ENCODE peak calls at places on chromosomes 2 and 18, in nine cellular contexts. Z, B, H, F, D, A, V, R and Y are unnamed samples.

GRCh38 chr18:61400714-61401113 is 67.5 kb downstream of the CDH20 start:
- DNase-seq in A (no peak), R (no peak), D (no peak), Z (no peak), F (peak; percentile 74), V (peak; percentile 17), B (no peak), H (no peak), Y (no peak)

GRCh38 chr2:229170171-229170570 is 100.9 kb downstream of the PID1 start:
- DNase-seq in V (no peak), F (no peak), H (no peak), D (no peak), R (no peak), Z (no peak), B (no peak), A (no peak), Y (no peak)

GRCh38 chr2:68368657-68369339 is 3.7 kb downstream of the PLEK start:
- DNase-seq in A (no peak), V (peak; percentile 21), D (peak; percentile 23), R (peak; percentile 47), H (no peak), Z (no peak), F (peak; percentile 37), B (no peak), Y (no peak)

GRCh38 chr2:227890495-227891079 is 19.2 kb downstream of the DAW1 start:
- DNase-seq in A (no peak), V (no peak), F (no peak), H (no peak), R (no peak), Z (no peak), D (peak; percentile 38), B (peak; percentile 50), Y (peak; percentile 28)

GRCh38 chr2:12441750-12442626 is 274.7 kb upstream of the TRIB2 start:
- DNase-seq in D (peak; percentile 14), B (no peak), R (no peak), Z (no peak), F (peak; percentile 25), A (no peak), V (no peak), H (no peak), Y (no peak)

GRCh38 chr2:42547014-42547413 is 21.4 kb upstream of the MTA3 start:
- DNase-seq in R (no peak), F (no peak), A (no peak), Z (no peak), D (no peak), V (no peak), B (no peak), H (no peak), Y (no peak)

GRCh38 chr2:174217883-174218282 is 30.4 kb downstream of the OLA1 start:
- DNase-seq in V (no peak), H (no peak), A (no peak), F (no peak), B (no peak), R (peak; percentile 27), D (no peak), Z (no peak), Y (no peak)

GRCh38 chr18:58183226-58183625 is 139.2 kb downstream of the NEDD4L start:
- DNase-seq in V (no peak), F (no peak), Z (peak; percentile 53), A (no peak), R (no peak), H (peak; percentile 71), B (no peak), D (no peak), Y (no peak)

GRCh38 chr18:13366977-13367892 is 148.7 kb downstream of the LDLRAD4 start:
- DNase-seq in H (no peak), V (no peak), F (no peak), B (no peak), A (no peak), R (no peak), Z (no peak), D (no peak), Y (peak; percentile 28)

GRCh38 chr2:45993476-45993991 is 303.7 kb upstream of the EPAS1 start:
- DNase-seq in F (peak; percentile 76), V (no peak), H (peak; percentile 75), D (peak; percentile 83), R (peak; percentile 70), B (peak; percentile 83), Z (peak; percentile 73), A (peak; percentile 43), Y (peak; percentile 65)

DNA sequence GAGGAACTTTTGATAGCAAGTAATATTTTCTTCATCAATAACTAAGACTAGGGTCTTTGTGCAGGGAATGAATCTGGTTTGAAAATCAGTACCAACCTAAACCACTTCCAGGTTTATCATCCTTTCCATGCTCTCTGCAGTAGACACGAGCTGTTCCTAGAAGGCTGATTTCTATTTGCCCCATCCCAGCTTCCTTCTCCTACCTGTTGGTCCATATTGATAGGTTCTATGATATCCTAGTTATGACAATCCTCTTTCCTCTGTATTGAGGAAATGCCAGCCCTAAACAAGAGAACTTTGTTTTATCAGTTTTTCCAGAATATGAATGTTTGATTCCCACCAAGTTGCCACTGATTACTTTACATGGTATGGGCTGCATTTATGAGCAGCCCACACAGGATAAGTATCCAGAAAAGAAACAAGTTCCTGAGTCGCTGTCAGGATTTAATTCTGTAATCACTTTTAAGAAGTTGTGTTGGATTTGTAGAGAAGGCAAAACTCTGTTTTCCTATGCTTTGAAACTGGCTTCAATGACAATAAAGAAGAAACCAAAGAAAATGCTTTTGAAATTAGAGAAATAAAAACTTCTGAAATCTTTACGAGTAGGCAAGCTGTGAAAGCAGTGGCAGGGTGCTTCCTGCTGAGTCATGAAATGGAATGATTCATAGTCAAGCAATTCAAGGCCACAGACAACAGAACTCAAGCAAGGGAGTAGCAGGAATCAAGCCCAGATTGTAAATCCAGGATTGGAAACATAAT is 37.3 kb upstream of the TANK start:
- DNase-seq in D (peak; percentile 90), R (no peak), H (no peak), B (peak; percentile 68), F (peak; percentile 89), V (peak; percentile 89), Z (peak; percentile 67), A (no peak), Y (no peak)
- H3K4me3 ChIP-seq in D (no peak overlapping the region), R (no peak overlapping the region), H (no peak overlapping the region), B (no peak overlapping the region), F (peak overlapping the region; percentile 15), V (no peak overlapping the region), Z (no peak overlapping the region), A (no peak overlapping the region), Y (no peak overlapping the region)

GRCh38 chr18:55452123-55452611 is 135.8 kb downstream of the TCF4 start:
- DNase-seq in Z (peak; percentile 17), F (no peak), R (no peak), D (no peak), B (no peak), V (no peak), A (no peak), H (no peak), Y (no peak)
- H3K27me3 ChIP-seq in Z (no peaks in the 10 kb centered on the region), F (no peaks in the 10 kb centered on the region), R (no peaks in the 10 kb centered on the region), D (no peaks in the 10 kb centered on the region), B (no peaks in the 10 kb centered on the region), V (no peaks in the 10 kb centered on the region), A (no peaks in the 10 kb centered on the region), H (no peaks in the 10 kb centered on the region), Y (no peaks in the 10 kb centered on the region)

GRCh38 chr2:102718387-102719316 is 43.2 kb upstream of the TMEM182 start:
- DNase-seq in Z (no peak), R (no peak), A (no peak), B (no peak), D (no peak), V (no peak), F (no peak), H (no peak), Y (no peak)

GRCh38 chr2:102726128-102727087 is 35.4 kb upstream of the TMEM182 start:
- DNase-seq in H (peak; percentile 43), V (no peak), R (no peak), A (no peak), D (no peak), Z (peak; percentile 23), F (no peak), B (no peak), Y (no peak)

GRCh38 chr2:102724553-102724952 is 37.3 kb upstream of the TMEM182 start:
- DNase-seq in A (no peak), D (no peak), V (no peak), H (no peak), Z (no peak), B (no peak), R (no peak), F (no peak), Y (no peak)

DNA sequence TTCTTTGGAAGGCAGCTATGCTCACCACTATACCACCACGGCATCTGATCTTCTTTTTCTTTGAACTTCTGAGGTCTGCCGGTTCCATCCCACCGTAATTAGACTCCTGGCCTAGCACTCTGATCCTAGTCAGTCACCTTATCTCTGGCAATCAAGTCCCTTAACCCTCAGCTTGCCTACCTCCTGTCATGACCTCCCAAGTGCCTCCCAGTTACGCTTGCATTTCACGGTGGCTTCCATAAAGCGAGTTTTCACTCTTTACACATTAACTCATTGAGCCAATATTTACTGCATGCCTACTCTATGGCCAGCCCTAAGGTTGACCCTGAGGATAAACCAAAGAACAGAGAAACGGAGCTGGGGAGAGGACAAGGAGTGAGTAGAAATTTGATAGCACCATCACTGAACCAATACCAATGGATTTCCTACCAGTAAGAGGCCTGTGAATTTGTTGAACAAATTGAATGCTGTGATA is 37.8 kb upstream of the TMEM182 start:
- DNase-seq in D (no peak), B (no peak), F (no peak), A (no peak), Z (no peak), H (no peak), V (no peak), R (no peak), Y (no peak)
- H3K36me3 ChIP-seq in D (peaks cover 2% of the 10 kb centered on the region), B (peaks cover 82% of the 10 kb centered on the region), F (peaks cover 6% of the 10 kb centered on the region), A (peaks cover 14% of the 10 kb centered on the region), Z (peaks cover 8% of the 10 kb centered on the region), H (peaks cover 76% of the 10 kb centered on the region), V (no peaks in the 10 kb centered on the region), R (no peaks in the 10 kb centered on the region), Y (peaks cover 5% of the 10 kb centered on the region)

GRCh38 chr2:733001-733400 is 55.8 kb upstream of the TMEM18 start:
- DNase-seq in Z (no peak), V (no peak), R (no peak), D (no peak), A (no peak), H (no peak), B (no peak), F (no peak), Y (peak; percentile 54)

GRCh38 chr2:728165-728564 is 51.0 kb upstream of the TMEM18 start:
- DNase-seq in Z (no peak), R (no peak), H (no peak), B (no peak), F (no peak), A (no peak), D (no peak), V (no peak), Y (no peak)

GRCh38 chr2:729363-729762 is 52.2 kb upstream of the TMEM18 start:
- DNase-seq in D (no peak), R (no peak), B (no peak), Z (no peak), V (no peak), H (no peak), F (no peak), A (peak; percentile 25), Y (peak; percentile 77)

GRCh38 chr2:733495-733894 is 56.3 kb upstream of the TMEM18 start:
- DNase-seq in A (no peak), F (no peak), B (no peak), Z (no peak), H (no peak), R (no peak), V (no peak), D (no peak), Y (no peak)

DNA sequence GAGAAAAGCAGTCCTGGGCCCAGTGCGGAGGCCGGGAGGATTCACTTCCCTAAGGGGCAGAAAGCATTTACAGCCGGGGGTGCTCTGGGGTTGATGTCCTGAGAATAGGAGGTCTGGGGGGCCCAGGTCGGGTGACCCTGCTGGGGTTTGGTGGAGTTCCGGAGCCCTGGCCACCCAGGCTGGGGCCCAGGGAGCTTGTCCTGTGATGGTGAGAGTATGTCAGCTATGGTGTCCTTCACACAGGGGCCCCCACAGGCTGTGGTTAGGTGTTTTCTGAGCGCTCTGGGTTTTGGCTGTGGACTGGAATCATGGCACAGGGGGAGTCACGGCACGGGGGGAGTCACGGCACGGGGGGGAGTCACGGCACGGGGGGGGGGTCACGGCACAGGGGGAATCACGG is 54.5 kb upstream of the TMEM18 start:
- DNase-seq in R (no peak), B (no peak), D (no peak), H (no peak), F (no peak), A (no peak), Z (no peak), V (no peak), Y (peak; percentile 61)
- H3K4me3 ChIP-seq in R (no peak overlapping the region), B (no peak overlapping the region), D (no peak overlapping the region), H (no peak overlapping the region), F (no peak overlapping the region), A (no peak overlapping the region), Z (no peak overlapping the region), V (no peak overlapping the region), Y (no peak overlapping the region)